ENCODE peak calls at places on chromosome 17, in nine cellular contexts. R is central memory CD8-positive, alpha-beta T cell; T is cerebellar cortex; X is astrocyte of the cerebellum; M is neural crest cell; O is HTR-8/SVneo; K is occipital lobe; E is GM03348; W is stimulated activated CD4-positive, alpha-beta T cell treated with anti-CD3 and anti-CD28 coated beads, TNF-alpha, amount 100 ng/mL, for 24 hours. N is an unnamed sample.

GRCh38 chr17:63491976-63492575 is 15.2 kb downstream of the ACE start:
- DNase-seq in R (no peak), T (no peak), X (no peak), M (no peak), O (no peak), K (no peak), E (no peak), W (no peak), N (no peak)

GRCh38 chr17:67280279-67280678 is 35.3 kb upstream of the HELZ start:
- DNase-seq in R (no peak), T (no peak), X (no peak), M (no peak), O (no peak), K (no peak), E (no peak), W (no peak), N (peak)

GRCh38 chr17:4945176-4945943 is 3.0 kb downstream of the PFN1 start:
- DNase-seq in R (peak), T (peak), X (peak), M (no peak), O (peak), K (peak), E (peak), W (peak), N (peak)

GRCh38 chr17:40363480-40363838 is 1.1 kb downstream of the GJD3 start:
- DNase-seq in R (no peak), T (no peak), X (no peak), M (no peak), O (no peak), K (no peak), E (no peak), W (peak), N (no peak)

GRCh38 chr17:38844261-38844757 is 9.2 kb downstream of the RPL23 start:
- DNase-seq in R (no peak), T (peak), X (no peak), M (no peak), O (no peak), K (no peak), E (no peak), W (no peak), N (peak)

GRCh38 chr17:68004201-68004600 is 7.9 kb upstream of the C17orf58 start:
- DNase-seq in R (no peak), T (no peak), X (no peak), M (no peak), O (no peak), K (no peak), E (no peak), W (no peak), N (no peak)

GRCh38 chr17:17837966-17838962 is 1.5 kb upstream of the SREBF1 start:
- DNase-seq in R (no peak), T (peak), X (no peak), M (no peak), O (no peak), K (no peak), E (peak), W (no peak), N (no peak)

GRCh38 chr17:82333279-82334171 is at the start of gene SECTM1:
- DNase-seq in R (no peak), T (no peak), X (no peak), M (no peak), O (no peak), K (no peak), E (peak), W (no peak), N (peak)

GRCh38 chr17:2949469-2950044 is 113.8 kb downstream of the OR1D5 start:
- DNase-seq in R (no peak), T (no peak), X (no peak), M (no peak), O (no peak), K (no peak), E (peak), W (no peak), N (peak)